ENCODE peak calls at places on chromosomes 7 and 10, in nine cellular contexts. R, O, P, Y, G, S, V, B and T are unnamed samples.

GRCh38 chr7:43105521-43106120 is 6.8 kb upstream of the HECW1 start:
- DNase-seq in R (no peak), O (no peak), P (no peak), Y (peak; percentile 19), G (no peak), S (no peak), V (no peak), B (no peak), T (no peak)

GRCh38 chr7:85111761-85112160 is 75.1 kb downstream of the SEMA3D start:
- DNase-seq in R (no peak), O (no peak), P (no peak), Y (peak; percentile 78), G (no peak), S (no peak), V (no peak), B (no peak), T (no peak)

GRCh38 chr10:78890506-78890905 is 178.3 kb upstream of the ZMIZ1 start:
- DNase-seq in R (no peak), O (no peak), P (no peak), Y (no peak), G (no peak), S (no peak), V (no peak), B (no peak), T (no peak)

GRCh38 chr7:64807731-64808365 is 13.6 kb downstream of the ZNF138 start:
- DNase-seq in R (no peak), O (no peak), P (no peak), Y (peak; percentile 45), G (no peak), S (no peak), V (no peak), B (no peak), T (no peak)

GRCh38 chr10:33293531-33294170 is 40.8 kb downstream of the NRP1 start:
- DNase-seq in R (no peak), O (no peak), P (no peak), Y (no peak), G (no peak), S (no peak), V (no peak), B (no peak), T (no peak)

GRCh38 chr7:47786557-47787248 is 161.6 kb downstream of the PKD1L1 start:
- DNase-seq in R (no peak), O (no peak), P (peak; percentile 90), Y (peak; percentile 99), G (peak; percentile 68), S (no peak), V (peak; percentile 52), B (peak; percentile 96), T (peak; percentile 62)

GRCh38 chr10:13773043-13773442 is 186.3 kb downstream of the PRPF18 start:
- DNase-seq in R (no peak), O (no peak), P (no peak), Y (no peak), G (no peak), S (no peak), V (no peak), B (peak; percentile 86), T (no peak)

GRCh38 chr10:28533571-28534304 is 820 bp downstream of the WAC start:
- DNase-seq in R (peak; percentile 73), O (peak; percentile 31), P (peak; percentile 46), Y (peak; percentile 60), G (peak; percentile 59), S (peak; percentile 74), V (peak; percentile 73), B (peak; percentile 52), T (peak; percentile 86)

GRCh38 chr10:100370976-100371706 is 24.1 kb downstream of the SCD start:
- DNase-seq in R (peak; percentile 67), O (no peak), P (peak; percentile 86), Y (peak; percentile 74), G (peak; percentile 69), S (peak; percentile 14), V (peak; percentile 92), B (peak; percentile 84), T (peak; percentile 94)

GRCh38 chr10:68090586-68090985 is 15.5 kb upstream of the HERC4 start:
- DNase-seq in R (no peak), O (no peak), P (no peak), Y (no peak), G (no peak), S (no peak), V (no peak), B (no peak), T (no peak)

GRCh38 chr10:72254891-72255568 is 18.7 kb upstream of the DDIT4 start:
- DNase-seq in R (peak; percentile 51), O (no peak), P (peak; percentile 94), Y (peak; percentile 93), G (peak; percentile 88), S (peak; percentile 51), V (peak; percentile 93), B (peak; percentile 66), T (peak; percentile 94)

GRCh38 chr10:67550838-67551402 is 145.1 kb downstream of the CTNNA3 start:
- DNase-seq in R (no peak), O (no peak), P (no peak), Y (no peak), G (no peak), S (no peak), V (no peak), B (no peak), T (no peak)

GRCh38 chr10:43926371-43926770 is 277.7 kb upstream of the ZNF32 start:
- DNase-seq in R (no peak), O (no peak), P (no peak), Y (no peak), G (no peak), S (no peak), V (no peak), B (no peak), T (no peak)